ENCODE peak calls at places on chromosomes 16 and 17, in eight cellular contexts. One of them, this sample, is unnamed.

GRCh38 chr17:78395186-78395585 is 16.7 kb downstream of the PGS1 start:
- DNase-seq in choroid plexus epithelial cell: no peak
- DNase-seq in HEK293T: no peak
- DNase-seq in activated CD8-positive, alpha-beta T cell treated with anti-CD3 and anti-CD28 coated beads for 36 hours: no peak
- DNase-seq in stimulated activated CD4-positive, alpha-beta T cell treated with anti-CD3 and anti-CD28 coated beads, Interleukin-2, amount 100 ng/mL, for 24 hours: no peak
- DNase-seq in thoracic aorta: no peak
- DNase-seq in naive thymus-derived CD8-positive, alpha-beta T cell: no peak
- DNase-seq in activated effector memory CD4-positive, alpha-beta T cell treated with Interleukin-2 at 50 U/mL for 16 hours: no peak
- DNase-seq in this sample: peak

GRCh38 chr17:79464310-79465010 is 146.4 kb downstream of the RBFOX3 start:
- DNase-seq in choroid plexus epithelial cell: no peak
- DNase-seq in HEK293T: no peak
- DNase-seq in activated CD8-positive, alpha-beta T cell treated with anti-CD3 and anti-CD28 coated beads for 36 hours: no peak
- DNase-seq in stimulated activated CD4-positive, alpha-beta T cell treated with anti-CD3 and anti-CD28 coated beads, Interleukin-2, amount 100 ng/mL, for 24 hours: no peak
- DNase-seq in thoracic aorta: no peak
- DNase-seq in naive thymus-derived CD8-positive, alpha-beta T cell: no peak
- DNase-seq in activated effector memory CD4-positive, alpha-beta T cell treated with Interleukin-2 at 50 U/mL for 16 hours: no peak
- DNase-seq in this sample: no peak

GRCh38 chr17:49715221-49715620 is 7.5 kb upstream of the SLC35B1 start:
- DNase-seq in choroid plexus epithelial cell: no peak
- DNase-seq in HEK293T: no peak
- DNase-seq in activated CD8-positive, alpha-beta T cell treated with anti-CD3 and anti-CD28 coated beads for 36 hours: peak
- DNase-seq in stimulated activated CD4-positive, alpha-beta T cell treated with anti-CD3 and anti-CD28 coated beads, Interleukin-2, amount 100 ng/mL, for 24 hours: peak
- DNase-seq in thoracic aorta: no peak
- DNase-seq in naive thymus-derived CD8-positive, alpha-beta T cell: no peak
- DNase-seq in activated effector memory CD4-positive, alpha-beta T cell treated with Interleukin-2 at 50 U/mL for 16 hours: peak
- DNase-seq in this sample: no peak

GRCh38 chr17:68777243-68777855 is 176.2 kb upstream of the FAM20A start:
- DNase-seq in choroid plexus epithelial cell: peak
- DNase-seq in HEK293T: peak
- DNase-seq in activated CD8-positive, alpha-beta T cell treated with anti-CD3 and anti-CD28 coated beads for 36 hours: peak
- DNase-seq in stimulated activated CD4-positive, alpha-beta T cell treated with anti-CD3 and anti-CD28 coated beads, Interleukin-2, amount 100 ng/mL, for 24 hours: no peak
- DNase-seq in thoracic aorta: no peak
- DNase-seq in naive thymus-derived CD8-positive, alpha-beta T cell: no peak
- DNase-seq in activated effector memory CD4-positive, alpha-beta T cell treated with Interleukin-2 at 50 U/mL for 16 hours: no peak
- DNase-seq in this sample: peak

GRCh38 chr17:8117980-8118768 is at the start of gene ALOXE3:
- DNase-seq in choroid plexus epithelial cell: peak
- DNase-seq in HEK293T: no peak
- DNase-seq in activated CD8-positive, alpha-beta T cell treated with anti-CD3 and anti-CD28 coated beads for 36 hours: peak
- DNase-seq in stimulated activated CD4-positive, alpha-beta T cell treated with anti-CD3 and anti-CD28 coated beads, Interleukin-2, amount 100 ng/mL, for 24 hours: no peak
- DNase-seq in thoracic aorta: no peak
- DNase-seq in naive thymus-derived CD8-positive, alpha-beta T cell: no peak
- DNase-seq in activated effector memory CD4-positive, alpha-beta T cell treated with Interleukin-2 at 50 U/mL for 16 hours: no peak
- DNase-seq in this sample: peak

GRCh38 chr16:23403547-23403946 is 49.4 kb downstream of the COG7 start:
- DNase-seq in choroid plexus epithelial cell: peak
- DNase-seq in HEK293T: no peak
- DNase-seq in activated CD8-positive, alpha-beta T cell treated with anti-CD3 and anti-CD28 coated beads for 36 hours: no peak
- DNase-seq in stimulated activated CD4-positive, alpha-beta T cell treated with anti-CD3 and anti-CD28 coated beads, Interleukin-2, amount 100 ng/mL, for 24 hours: no peak
- DNase-seq in thoracic aorta: no peak
- DNase-seq in naive thymus-derived CD8-positive, alpha-beta T cell: no peak
- DNase-seq in activated effector memory CD4-positive, alpha-beta T cell treated with Interleukin-2 at 50 U/mL for 16 hours: no peak
- DNase-seq in this sample: no peak

GRCh38 chr16:66168777-66169176 is 197.7 kb upstream of the CDH5 start:
- DNase-seq in choroid plexus epithelial cell: no peak
- DNase-seq in HEK293T: no peak
- DNase-seq in activated CD8-positive, alpha-beta T cell treated with anti-CD3 and anti-CD28 coated beads for 36 hours: no peak
- DNase-seq in stimulated activated CD4-positive, alpha-beta T cell treated with anti-CD3 and anti-CD28 coated beads, Interleukin-2, amount 100 ng/mL, for 24 hours: no peak
- DNase-seq in thoracic aorta: no peak
- DNase-seq in naive thymus-derived CD8-positive, alpha-beta T cell: no peak
- DNase-seq in activated effector memory CD4-positive, alpha-beta T cell treated with Interleukin-2 at 50 U/mL for 16 hours: no peak
- DNase-seq in this sample: no peak

GRCh38 chr16:64920211-64920610 is 201.7 kb downstream of the CDH11 start:
- DNase-seq in choroid plexus epithelial cell: peak
- DNase-seq in HEK293T: no peak
- DNase-seq in activated CD8-positive, alpha-beta T cell treated with anti-CD3 and anti-CD28 coated beads for 36 hours: no peak
- DNase-seq in stimulated activated CD4-positive, alpha-beta T cell treated with anti-CD3 and anti-CD28 coated beads, Interleukin-2, amount 100 ng/mL, for 24 hours: no peak
- DNase-seq in thoracic aorta: no peak
- DNase-seq in naive thymus-derived CD8-positive, alpha-beta T cell: no peak
- DNase-seq in activated effector memory CD4-positive, alpha-beta T cell treated with Interleukin-2 at 50 U/mL for 16 hours: no peak
- DNase-seq in this sample: no peak

GRCh38 chr16:70657956-70658355 is 11.6 kb downstream of the IL34 start:
- DNase-seq in choroid plexus epithelial cell: no peak
- DNase-seq in HEK293T: no peak
- DNase-seq in activated CD8-positive, alpha-beta T cell treated with anti-CD3 and anti-CD28 coated beads for 36 hours: no peak
- DNase-seq in stimulated activated CD4-positive, alpha-beta T cell treated with anti-CD3 and anti-CD28 coated beads, Interleukin-2, amount 100 ng/mL, for 24 hours: no peak
- DNase-seq in thoracic aorta: no peak
- DNase-seq in naive thymus-derived CD8-positive, alpha-beta T cell: no peak
- DNase-seq in activated effector memory CD4-positive, alpha-beta T cell treated with Interleukin-2 at 50 U/mL for 16 hours: no peak
- DNase-seq in this sample: no peak

GRCh38 chr16:86952769-86953168 is 364.4 kb downstream of the C16orf95 start:
- DNase-seq in choroid plexus epithelial cell: peak
- DNase-seq in HEK293T: no peak
- DNase-seq in activated CD8-positive, alpha-beta T cell treated with anti-CD3 and anti-CD28 coated beads for 36 hours: no peak
- DNase-seq in stimulated activated CD4-positive, alpha-beta T cell treated with anti-CD3 and anti-CD28 coated beads, Interleukin-2, amount 100 ng/mL, for 24 hours: no peak
- DNase-seq in thoracic aorta: no peak
- DNase-seq in naive thymus-derived CD8-positive, alpha-beta T cell: no peak
- DNase-seq in activated effector memory CD4-positive, alpha-beta T cell treated with Interleukin-2 at 50 U/mL for 16 hours: no peak
- DNase-seq in this sample: no peak

GRCh38 chr17:81459864-81460263 is 52.7 kb downstream of the ACTG1 start:
- DNase-seq in choroid plexus epithelial cell: no peak
- DNase-seq in HEK293T: no peak
- DNase-seq in activated CD8-positive, alpha-beta T cell treated with anti-CD3 and anti-CD28 coated beads for 36 hours: no peak
- DNase-seq in stimulated activated CD4-positive, alpha-beta T cell treated with anti-CD3 and anti-CD28 coated beads, Interleukin-2, amount 100 ng/mL, for 24 hours: no peak
- DNase-seq in thoracic aorta: no peak
- DNase-seq in naive thymus-derived CD8-positive, alpha-beta T cell: no peak
- DNase-seq in activated effector memory CD4-positive, alpha-beta T cell treated with Interleukin-2 at 50 U/mL for 16 hours: no peak
- DNase-seq in this sample: no peak

GRCh38 chr17:76886395-76886794 is 18.2 kb downstream of the MGAT5B start:
- DNase-seq in choroid plexus epithelial cell: no peak
- DNase-seq in HEK293T: no peak
- DNase-seq in activated CD8-positive, alpha-beta T cell treated with anti-CD3 and anti-CD28 coated beads for 36 hours: no peak
- DNase-seq in stimulated activated CD4-positive, alpha-beta T cell treated with anti-CD3 and anti-CD28 coated beads, Interleukin-2, amount 100 ng/mL, for 24 hours: no peak
- DNase-seq in thoracic aorta: no peak
- DNase-seq in naive thymus-derived CD8-positive, alpha-beta T cell: no peak
- DNase-seq in activated effector memory CD4-positive, alpha-beta T cell treated with Interleukin-2 at 50 U/mL for 16 hours: no peak
- DNase-seq in this sample: no peak

GRCh38 chr17:78258323-78259229 is 27.1 kb downstream of the TMEM235 start:
- DNase-seq in choroid plexus epithelial cell: peak
- DNase-seq in HEK293T: no peak
- DNase-seq in activated CD8-positive, alpha-beta T cell treated with anti-CD3 and anti-CD28 coated beads for 36 hours: peak
- DNase-seq in stimulated activated CD4-positive, alpha-beta T cell treated with anti-CD3 and anti-CD28 coated beads, Interleukin-2, amount 100 ng/mL, for 24 hours: peak
- DNase-seq in thoracic aorta: no peak
- DNase-seq in naive thymus-derived CD8-positive, alpha-beta T cell: peak
- DNase-seq in activated effector memory CD4-positive, alpha-beta T cell treated with Interleukin-2 at 50 U/mL for 16 hours: peak
- DNase-seq in this sample: peak

GRCh38 chr17:79913451-79913850 is 74.2 kb upstream of the CBX4 start:
- DNase-seq in choroid plexus epithelial cell: no peak
- DNase-seq in HEK293T: no peak
- DNase-seq in activated CD8-positive, alpha-beta T cell treated with anti-CD3 and anti-CD28 coated beads for 36 hours: no peak
- DNase-seq in stimulated activated CD4-positive, alpha-beta T cell treated with anti-CD3 and anti-CD28 coated beads, Interleukin-2, amount 100 ng/mL, for 24 hours: no peak
- DNase-seq in thoracic aorta: no peak
- DNase-seq in naive thymus-derived CD8-positive, alpha-beta T cell: no peak
- DNase-seq in activated effector memory CD4-positive, alpha-beta T cell treated with Interleukin-2 at 50 U/mL for 16 hours: no peak
- DNase-seq in this sample: no peak

GRCh38 chr16:50296807-50297206 is 30.5 kb downstream of the ADCY7 start:
- DNase-seq in choroid plexus epithelial cell: no peak
- DNase-seq in HEK293T: no peak
- DNase-seq in activated CD8-positive, alpha-beta T cell treated with anti-CD3 and anti-CD28 coated beads for 36 hours: no peak
- DNase-seq in stimulated activated CD4-positive, alpha-beta T cell treated with anti-CD3 and anti-CD28 coated beads, Interleukin-2, amount 100 ng/mL, for 24 hours: no peak
- DNase-seq in thoracic aorta: no peak
- DNase-seq in naive thymus-derived CD8-positive, alpha-beta T cell: no peak
- DNase-seq in activated effector memory CD4-positive, alpha-beta T cell treated with Interleukin-2 at 50 U/mL for 16 hours: no peak
- DNase-seq in this sample: no peak

GRCh38 chr16:83952587-83952939 is 477 bp upstream of the OSGIN1 start:
- DNase-seq in choroid plexus epithelial cell: no peak
- DNase-seq in HEK293T: no peak
- DNase-seq in activated CD8-positive, alpha-beta T cell treated with anti-CD3 and anti-CD28 coated beads for 36 hours: no peak
- DNase-seq in stimulated activated CD4-positive, alpha-beta T cell treated with anti-CD3 and anti-CD28 coated beads, Interleukin-2, amount 100 ng/mL, for 24 hours: no peak
- DNase-seq in thoracic aorta: no peak
- DNase-seq in naive thymus-derived CD8-positive, alpha-beta T cell: no peak
- DNase-seq in activated effector memory CD4-positive, alpha-beta T cell treated with Interleukin-2 at 50 U/mL for 16 hours: no peak
- DNase-seq in this sample: no peak

GRCh38 chr17:20073056-20073979 is 64.2 kb downstream of the SPECC1 start:
- DNase-seq in choroid plexus epithelial cell: peak
- DNase-seq in HEK293T: no peak
- DNase-seq in activated CD8-positive, alpha-beta T cell treated with anti-CD3 and anti-CD28 coated beads for 36 hours: peak
- DNase-seq in stimulated activated CD4-positive, alpha-beta T cell treated with anti-CD3 and anti-CD28 coated beads, Interleukin-2, amount 100 ng/mL, for 24 hours: no peak
- DNase-seq in thoracic aorta: no peak
- DNase-seq in naive thymus-derived CD8-positive, alpha-beta T cell: no peak
- DNase-seq in activated effector memory CD4-positive, alpha-beta T cell treated with Interleukin-2 at 50 U/mL for 16 hours: peak
- DNase-seq in this sample: no peak

GRCh38 chr16:10253344-10253855 is 71.2 kb upstream of the GRIN2A start:
- DNase-seq in choroid plexus epithelial cell: no peak
- DNase-seq in HEK293T: no peak
- DNase-seq in activated CD8-positive, alpha-beta T cell treated with anti-CD3 and anti-CD28 coated beads for 36 hours: no peak
- DNase-seq in stimulated activated CD4-positive, alpha-beta T cell treated with anti-CD3 and anti-CD28 coated beads, Interleukin-2, amount 100 ng/mL, for 24 hours: no peak
- DNase-seq in thoracic aorta: no peak
- DNase-seq in naive thymus-derived CD8-positive, alpha-beta T cell: no peak
- DNase-seq in activated effector memory CD4-positive, alpha-beta T cell treated with Interleukin-2 at 50 U/mL for 16 hours: no peak
- DNase-seq in this sample: no peak

GRCh38 chr17:64282753-64283080 is 19.7 kb upstream of the TEX2 start:
- DNase-seq in choroid plexus epithelial cell: no peak
- DNase-seq in HEK293T: no peak
- DNase-seq in activated CD8-positive, alpha-beta T cell treated with anti-CD3 and anti-CD28 coated beads for 36 hours: no peak
- DNase-seq in stimulated activated CD4-positive, alpha-beta T cell treated with anti-CD3 and anti-CD28 coated beads, Interleukin-2, amount 100 ng/mL, for 24 hours: no peak
- DNase-seq in thoracic aorta: no peak
- DNase-seq in naive thymus-derived CD8-positive, alpha-beta T cell: no peak
- DNase-seq in activated effector memory CD4-positive, alpha-beta T cell treated with Interleukin-2 at 50 U/mL for 16 hours: no peak
- DNase-seq in this sample: peak

GRCh38 chr17:64773836-64774761 is 112.0 kb upstream of the SMURF2 start:
- DNase-seq in choroid plexus epithelial cell: peak
- DNase-seq in HEK293T: peak
- DNase-seq in activated CD8-positive, alpha-beta T cell treated with anti-CD3 and anti-CD28 coated beads for 36 hours: no peak
- DNase-seq in stimulated activated CD4-positive, alpha-beta T cell treated with anti-CD3 and anti-CD28 coated beads, Interleukin-2, amount 100 ng/mL, for 24 hours: no peak
- DNase-seq in thoracic aorta: no peak
- DNase-seq in naive thymus-derived CD8-positive, alpha-beta T cell: no peak
- DNase-seq in activated effector memory CD4-positive, alpha-beta T cell treated with Interleukin-2 at 50 U/mL for 16 hours: no peak
- DNase-seq in this sample: peak

GRCh38 chr16:29641561-29641960 is 21.5 kb upstream of the SPN start:
- DNase-seq in choroid plexus epithelial cell: peak
- DNase-seq in HEK293T: no peak
- DNase-seq in activated CD8-positive, alpha-beta T cell treated with anti-CD3 and anti-CD28 coated beads for 36 hours: peak
- DNase-seq in stimulated activated CD4-positive, alpha-beta T cell treated with anti-CD3 and anti-CD28 coated beads, Interleukin-2, amount 100 ng/mL, for 24 hours: no peak
- DNase-seq in thoracic aorta: no peak
- DNase-seq in naive thymus-derived CD8-positive, alpha-beta T cell: no peak
- DNase-seq in activated effector memory CD4-positive, alpha-beta T cell treated with Interleukin-2 at 50 U/mL for 16 hours: no peak
- DNase-seq in this sample: no peak

GRCh38 chr16:81700071-81700779 is 78.9 kb upstream of the PLCG2 start:
- DNase-seq in choroid plexus epithelial cell: no peak
- DNase-seq in HEK293T: no peak
- DNase-seq in activated CD8-positive, alpha-beta T cell treated with anti-CD3 and anti-CD28 coated beads for 36 hours: no peak
- DNase-seq in stimulated activated CD4-positive, alpha-beta T cell treated with anti-CD3 and anti-CD28 coated beads, Interleukin-2, amount 100 ng/mL, for 24 hours: no peak
- DNase-seq in thoracic aorta: no peak
- DNase-seq in naive thymus-derived CD8-positive, alpha-beta T cell: no peak
- DNase-seq in activated effector memory CD4-positive, alpha-beta T cell treated with Interleukin-2 at 50 U/mL for 16 hours: no peak
- DNase-seq in this sample: no peak

GRCh38 chr17:55386931-55387330 is 34.7 kb downstream of the MMD start:
- DNase-seq in choroid plexus epithelial cell: no peak
- DNase-seq in HEK293T: no peak
- DNase-seq in activated CD8-positive, alpha-beta T cell treated with anti-CD3 and anti-CD28 coated beads for 36 hours: no peak
- DNase-seq in stimulated activated CD4-positive, alpha-beta T cell treated with anti-CD3 and anti-CD28 coated beads, Interleukin-2, amount 100 ng/mL, for 24 hours: no peak
- DNase-seq in thoracic aorta: no peak
- DNase-seq in naive thymus-derived CD8-positive, alpha-beta T cell: no peak
- DNase-seq in activated effector memory CD4-positive, alpha-beta T cell treated with Interleukin-2 at 50 U/mL for 16 hours: no peak
- DNase-seq in this sample: no peak

GRCh38 chr17:81923302-81924260 is 4.0 kb downstream of the MAFG start:
- DNase-seq in choroid plexus epithelial cell: peak
- DNase-seq in HEK293T: no peak
- DNase-seq in activated CD8-positive, alpha-beta T cell treated with anti-CD3 and anti-CD28 coated beads for 36 hours: no peak
- DNase-seq in stimulated activated CD4-positive, alpha-beta T cell treated with anti-CD3 and anti-CD28 coated beads, Interleukin-2, amount 100 ng/mL, for 24 hours: no peak
- DNase-seq in thoracic aorta: no peak
- DNase-seq in naive thymus-derived CD8-positive, alpha-beta T cell: no peak
- DNase-seq in activated effector memory CD4-positive, alpha-beta T cell treated with Interleukin-2 at 50 U/mL for 16 hours: no peak
- DNase-seq in this sample: peak

GRCh38 chr17:48546924-48547838 is 2.3 kb upstream of the HOXB2 start:
- DNase-seq in choroid plexus epithelial cell: no peak
- DNase-seq in HEK293T: peak
- DNase-seq in activated CD8-positive, alpha-beta T cell treated with anti-CD3 and anti-CD28 coated beads for 36 hours: peak
- DNase-seq in stimulated activated CD4-positive, alpha-beta T cell treated with anti-CD3 and anti-CD28 coated beads, Interleukin-2, amount 100 ng/mL, for 24 hours: no peak
- DNase-seq in thoracic aorta: no peak
- DNase-seq in naive thymus-derived CD8-positive, alpha-beta T cell: no peak
- DNase-seq in activated effector memory CD4-positive, alpha-beta T cell treated with Interleukin-2 at 50 U/mL for 16 hours: no peak
- DNase-seq in this sample: no peak

GRCh38 chr16:31118223-31119155 is 1.0 kb downstream of the KAT8 start:
- DNase-seq in choroid plexus epithelial cell: peak
- DNase-seq in HEK293T: no peak
- DNase-seq in activated CD8-positive, alpha-beta T cell treated with anti-CD3 and anti-CD28 coated beads for 36 hours: no peak
- DNase-seq in stimulated activated CD4-positive, alpha-beta T cell treated with anti-CD3 and anti-CD28 coated beads, Interleukin-2, amount 100 ng/mL, for 24 hours: no peak
- DNase-seq in thoracic aorta: no peak
- DNase-seq in naive thymus-derived CD8-positive, alpha-beta T cell: no peak
- DNase-seq in activated effector memory CD4-positive, alpha-beta T cell treated with Interleukin-2 at 50 U/mL for 16 hours: no peak
- DNase-seq in this sample: no peak

GRCh38 chr16:17474037-17474436 is 3.3 kb upstream of the XYLT1 start:
- DNase-seq in choroid plexus epithelial cell: no peak
- DNase-seq in HEK293T: no peak
- DNase-seq in activated CD8-positive, alpha-beta T cell treated with anti-CD3 and anti-CD28 coated beads for 36 hours: peak
- DNase-seq in stimulated activated CD4-positive, alpha-beta T cell treated with anti-CD3 and anti-CD28 coated beads, Interleukin-2, amount 100 ng/mL, for 24 hours: no peak
- DNase-seq in thoracic aorta: no peak
- DNase-seq in naive thymus-derived CD8-positive, alpha-beta T cell: no peak
- DNase-seq in activated effector memory CD4-positive, alpha-beta T cell treated with Interleukin-2 at 50 U/mL for 16 hours: no peak
- DNase-seq in this sample: no peak

GRCh38 chr16:23345237-23345636 is 43.1 kb downstream of the SCNN1B start:
- DNase-seq in choroid plexus epithelial cell: no peak
- DNase-seq in HEK293T: no peak
- DNase-seq in activated CD8-positive, alpha-beta T cell treated with anti-CD3 and anti-CD28 coated beads for 36 hours: no peak
- DNase-seq in stimulated activated CD4-positive, alpha-beta T cell treated with anti-CD3 and anti-CD28 coated beads, Interleukin-2, amount 100 ng/mL, for 24 hours: no peak
- DNase-seq in thoracic aorta: no peak
- DNase-seq in naive thymus-derived CD8-positive, alpha-beta T cell: no peak
- DNase-seq in activated effector memory CD4-positive, alpha-beta T cell treated with Interleukin-2 at 50 U/mL for 16 hours: no peak
- DNase-seq in this sample: no peak

GRCh38 chr17:59786536-59787319 is 79.3 kb downstream of the VMP1 start:
- DNase-seq in choroid plexus epithelial cell: peak
- DNase-seq in HEK293T: peak
- DNase-seq in activated CD8-positive, alpha-beta T cell treated with anti-CD3 and anti-CD28 coated beads for 36 hours: peak
- DNase-seq in stimulated activated CD4-positive, alpha-beta T cell treated with anti-CD3 and anti-CD28 coated beads, Interleukin-2, amount 100 ng/mL, for 24 hours: peak
- DNase-seq in thoracic aorta: peak
- DNase-seq in naive thymus-derived CD8-positive, alpha-beta T cell: no peak
- DNase-seq in activated effector memory CD4-positive, alpha-beta T cell treated with Interleukin-2 at 50 U/mL for 16 hours: peak
- DNase-seq in this sample: peak

GRCh38 chr16:4142268-4142667 is 26.0 kb upstream of the ADCY9 start:
- DNase-seq in choroid plexus epithelial cell: no peak
- DNase-seq in HEK293T: no peak
- DNase-seq in activated CD8-positive, alpha-beta T cell treated with anti-CD3 and anti-CD28 coated beads for 36 hours: peak
- DNase-seq in stimulated activated CD4-positive, alpha-beta T cell treated with anti-CD3 and anti-CD28 coated beads, Interleukin-2, amount 100 ng/mL, for 24 hours: peak
- DNase-seq in thoracic aorta: no peak
- DNase-seq in naive thymus-derived CD8-positive, alpha-beta T cell: no peak
- DNase-seq in activated effector memory CD4-positive, alpha-beta T cell treated with Interleukin-2 at 50 U/mL for 16 hours: peak
- DNase-seq in this sample: no peak

GRCh38 chr16:88628512-88628974 is 9.8 kb upstream of the IL17C start:
- DNase-seq in choroid plexus epithelial cell: peak
- DNase-seq in HEK293T: peak
- DNase-seq in activated CD8-positive, alpha-beta T cell treated with anti-CD3 and anti-CD28 coated beads for 36 hours: no peak
- DNase-seq in stimulated activated CD4-positive, alpha-beta T cell treated with anti-CD3 and anti-CD28 coated beads, Interleukin-2, amount 100 ng/mL, for 24 hours: no peak
- DNase-seq in thoracic aorta: no peak
- DNase-seq in naive thymus-derived CD8-positive, alpha-beta T cell: no peak
- DNase-seq in activated effector memory CD4-positive, alpha-beta T cell treated with Interleukin-2 at 50 U/mL for 16 hours: no peak
- DNase-seq in this sample: peak

GRCh38 chr17:40063034-40063765 is 435 bp downstream of the THRA start:
- DNase-seq in choroid plexus epithelial cell: peak
- DNase-seq in HEK293T: peak
- DNase-seq in activated CD8-positive, alpha-beta T cell treated with anti-CD3 and anti-CD28 coated beads for 36 hours: peak
- DNase-seq in stimulated activated CD4-positive, alpha-beta T cell treated with anti-CD3 and anti-CD28 coated beads, Interleukin-2, amount 100 ng/mL, for 24 hours: no peak
- DNase-seq in thoracic aorta: no peak
- DNase-seq in naive thymus-derived CD8-positive, alpha-beta T cell: peak
- DNase-seq in activated effector memory CD4-positive, alpha-beta T cell treated with Interleukin-2 at 50 U/mL for 16 hours: no peak
- DNase-seq in this sample: peak

GRCh38 chr16:29812754-29813643 is 1.0 kb downstream of the PRRT2 start:
- DNase-seq in choroid plexus epithelial cell: no peak
- DNase-seq in HEK293T: no peak
- DNase-seq in activated CD8-positive, alpha-beta T cell treated with anti-CD3 and anti-CD28 coated beads for 36 hours: no peak
- DNase-seq in stimulated activated CD4-positive, alpha-beta T cell treated with anti-CD3 and anti-CD28 coated beads, Interleukin-2, amount 100 ng/mL, for 24 hours: no peak
- DNase-seq in thoracic aorta: no peak
- DNase-seq in naive thymus-derived CD8-positive, alpha-beta T cell: no peak
- DNase-seq in activated effector memory CD4-positive, alpha-beta T cell treated with Interleukin-2 at 50 U/mL for 16 hours: no peak
- DNase-seq in this sample: no peak

GRCh38 chr16:10520869-10521578 is 59.4 kb downstream of the EMP2 start:
- DNase-seq in choroid plexus epithelial cell: no peak
- DNase-seq in HEK293T: no peak
- DNase-seq in activated CD8-positive, alpha-beta T cell treated with anti-CD3 and anti-CD28 coated beads for 36 hours: no peak
- DNase-seq in stimulated activated CD4-positive, alpha-beta T cell treated with anti-CD3 and anti-CD28 coated beads, Interleukin-2, amount 100 ng/mL, for 24 hours: no peak
- DNase-seq in thoracic aorta: no peak
- DNase-seq in naive thymus-derived CD8-positive, alpha-beta T cell: no peak
- DNase-seq in activated effector memory CD4-positive, alpha-beta T cell treated with Interleukin-2 at 50 U/mL for 16 hours: no peak
- DNase-seq in this sample: no peak

This sample was measured in dermis blood vessel endothelial cell.